ENCODE peak calls at places on chromosome 2, in seven cellular contexts. Q is non-pigmented ciliary epithelial cell; L is GM20000; M is osteocyte; I is effector memory CD8-positive, alpha-beta T cell; S is chondrocyte; J is WTC11. C is an unnamed sample.
A peak's percentile ranks its signal among the peaks of the same experiment; 100 is the strongest.

GRCh38 chr2:225282858-225283693 is 116.4 kb upstream of the NYAP2 start:
- DNase-seq in M (no peak), J (peak; percentile 22), S (no peak), Q (peak; percentile 72), I (no peak), L (peak; percentile 36), C (no peak)

GRCh38 chr2:109487237-109487869 is 126.4 kb downstream of the SEPTIN10 start:
- DNase-seq in M (no peak), S (peak; percentile 77), J (no peak), I (no peak), Q (peak; percentile 78), L (no peak), C (no peak)

GRCh38 chr2:20422679-20423271 is 24.1 kb upstream of the RHOB start:
- DNase-seq in Q (no peak), I (no peak), L (peak; percentile 32), J (peak; percentile 44), M (no peak), S (no peak), C (peak; percentile 61)

GRCh38 chr2:219444566-219445091 is 10.0 kb downstream of the SPEG start:
- DNase-seq in S (no peak), M (no peak), J (peak; percentile 10), Q (no peak), I (no peak), L (no peak), C (no peak)

GRCh38 chr2:170276926-170277571 is 99.1 kb downstream of the MYO3B start:
- DNase-seq in S (no peak), Q (no peak), J (peak; percentile 20), I (no peak), M (no peak), L (no peak), C (no peak)

GRCh38 chr2:49294225-49294624 is 139.9 kb upstream of the FSHR start:
- DNase-seq in I (no peak), M (no peak), L (no peak), Q (no peak), J (no peak), S (no peak), C (no peak)

GRCh38 chr2:203989536-203989935 is 53.0 kb downstream of the ICOS start:
- DNase-seq in L (no peak), S (no peak), M (no peak), J (no peak), Q (no peak), I (no peak), C (no peak)

GRCh38 chr2:233285921-233286320 is 21.7 kb upstream of the SAG start:
- DNase-seq in S (no peak), L (no peak), I (no peak), M (no peak), J (no peak), Q (peak; percentile 34), C (no peak)

GRCh38 chr2:203562283-203562682 is 27.2 kb upstream of the RAPH1 start:
- DNase-seq in I (no peak), J (no peak), Q (no peak), L (no peak), M (no peak), S (no peak), C (no peak)

GRCh38 chr2:104976603-104977120 is 61.2 kb upstream of the MRPS9 start:
- DNase-seq in M (no peak), Q (no peak), L (peak; percentile 69), I (peak; percentile 2), J (peak; percentile 54), S (no peak), C (no peak)

GRCh38 chr2:65050931-65051330 is 5.3 kb upstream of the CEP68 start:
- DNase-seq in J (no peak), L (no peak), Q (no peak), I (no peak), S (no peak), M (no peak), C (no peak)

GRCh38 chr2:137220438-137220998 is 455.2 kb downstream of the THSD7B start:
- DNase-seq in Q (no peak), I (no peak), J (no peak), M (no peak), L (no peak), S (no peak), C (no peak)

GRCh38 chr2:219124379-219125110 is 36.1 kb downstream of the NHEJ1 start:
- DNase-seq in L (no peak), J (no peak), M (no peak), Q (no peak), I (peak; percentile 15), S (no peak), C (no peak)

GRCh38 chr2:239544846-239545465 is 144.1 kb upstream of the HDAC4 start:
- DNase-seq in I (peak; percentile 46), J (no peak), S (peak; percentile 64), L (no peak), M (no peak), Q (no peak), C (no peak)

GRCh38 chr2:239392688-239393400 is 8.0 kb downstream of the HDAC4 start:
- DNase-seq in J (no peak), S (peak; percentile 84), Q (no peak), I (no peak), L (no peak), M (no peak), C (no peak)

GRCh38 chr2:134138115-134138514 is 115.8 kb upstream of the MGAT5 start:
- DNase-seq in S (no peak), J (no peak), M (no peak), L (no peak), Q (no peak), I (no peak), C (no peak)

GRCh38 chr2:107584577-107584976 is 242.1 kb upstream of the RGPD4 start:
- DNase-seq in J (no peak), L (no peak), S (no peak), I (no peak), M (no peak), Q (peak; percentile 8), C (no peak)

GRCh38 chr2:136126021-136126420 is 8.1 kb upstream of the CXCR4 start:
- DNase-seq in M (no peak), I (no peak), L (no peak), S (no peak), Q (no peak), J (no peak), C (no peak)

GRCh38 chr2:61645911-61646310 is 107.8 kb upstream of the XPO1 start:
- DNase-seq in M (no peak), L (no peak), J (no peak), I (no peak), S (no peak), Q (peak; percentile 81), C (no peak)

GRCh38 chr2:132037527-132038178 is 124.1 kb downstream of the ANKRD30BL start:
- DNase-seq in Q (no peak), I (no peak), M (no peak), S (peak; percentile 77), J (peak; percentile 65), L (peak; percentile 14), C (no peak)

GRCh38 chr2:135985826-135986393 is 484 bp upstream of the DARS1 start:
- DNase-seq in L (peak; percentile 63), Q (no peak), J (no peak), I (peak; percentile 51), M (no peak), S (no peak), C (no peak)

GRCh38 chr2:156486175-156486574 is 50.0 kb downstream of the GPD2 start:
- DNase-seq in L (no peak), S (no peak), Q (no peak), I (no peak), J (no peak), M (no peak), C (no peak)

GRCh38 chr2:202690321-202690900 is 55.6 kb downstream of the FAM117B start:
- DNase-seq in M (no peak), S (no peak), L (no peak), J (no peak), Q (no peak), I (no peak), C (no peak)

GRCh38 chr2:8120979-8121825 is 560.7 kb upstream of the ID2 start:
- DNase-seq in J (no peak), M (no peak), Q (no peak), L (no peak), S (no peak), I (no peak), C (no peak)

GRCh38 chr2:71609958-71610357 is 156.6 kb downstream of the DYSF start:
- DNase-seq in Q (no peak), M (no peak), I (no peak), S (no peak), L (no peak), J (no peak), C (no peak)

C was measured in right atrium auricular region.